ENCODE peak calls at places on chromosome 19, in four cellular contexts. One of them, this sample, is unnamed.
A peak's percentile ranks its signal among the peaks of the same experiment; 100 is the strongest.

GRCh38 chr19:48553676-48554384 is 1.9 kb downstream of the SULT2B1 start:
- DNase-seq in caudate nucleus: no peak
- DNase-seq in tibial artery: peak; percentile 27
- DNase-seq in GM23248: peak; percentile 79
- DNase-seq in this sample: no peak

GRCh38 chr19:52570005-52570861 is at the start of gene ZNF701:
- DNase-seq in caudate nucleus: peak; percentile 81
- DNase-seq in tibial artery: peak; percentile 95
- DNase-seq in GM23248: peak; percentile 95
- DNase-seq in this sample: peak; percentile 84

GRCh38 chr19:29965529-29965928 is 23.5 kb downstream of the URI1 start:
- DNase-seq in caudate nucleus: no peak
- DNase-seq in tibial artery: no peak
- DNase-seq in GM23248: peak; percentile 80
- DNase-seq in this sample: no peak

GRCh38 chr19:35607661-35608060 is 4.9 kb upstream of the HAUS5 start:
- DNase-seq in caudate nucleus: no peak
- DNase-seq in tibial artery: no peak
- DNase-seq in GM23248: no peak
- DNase-seq in this sample: no peak

GRCh38 chr19:41511628-41512027 is 64.3 kb upstream of the CEACAM21 start:
- DNase-seq in caudate nucleus: no peak
- DNase-seq in tibial artery: no peak
- DNase-seq in GM23248: no peak
- DNase-seq in this sample: no peak

GRCh38 chr19:30745476-30745985 is 373.3 kb downstream of the ZNF536 start:
- DNase-seq in caudate nucleus: no peak
- DNase-seq in tibial artery: no peak
- DNase-seq in GM23248: no peak
- DNase-seq in this sample: no peak

GRCh38 chr19:6105444-6105843 is 4.9 kb downstream of the RFX2 start:
- DNase-seq in caudate nucleus: no peak
- DNase-seq in tibial artery: no peak
- DNase-seq in GM23248: no peak
- DNase-seq in this sample: no peak

GRCh38 chr19:48780684-48781391 is 25.5 kb downstream of the FGF21 start:
- DNase-seq in caudate nucleus: no peak
- DNase-seq in tibial artery: no peak
- DNase-seq in GM23248: peak; percentile 34
- DNase-seq in this sample: no peak

GRCh38 chr19:30428281-30428680 is 56.1 kb downstream of the ZNF536 start:
- DNase-seq in caudate nucleus: no peak
- DNase-seq in tibial artery: no peak
- DNase-seq in GM23248: no peak
- DNase-seq in this sample: no peak

GRCh38 chr19:48991823-48992570 is 1.1 kb downstream of the GYS1 start:
- DNase-seq in caudate nucleus: no peak
- DNase-seq in tibial artery: peak; percentile 85
- DNase-seq in GM23248: peak; percentile 92
- DNase-seq in this sample: no peak

GRCh38 chr19:17761148-17761547 is 9.9 kb downstream of the FCHO1 start:
- DNase-seq in caudate nucleus: no peak
- DNase-seq in tibial artery: no peak
- DNase-seq in GM23248: no peak
- DNase-seq in this sample: no peak

GRCh38 chr19:39823693-39824092 is 10.3 kb downstream of the DYRK1B start:
- DNase-seq in caudate nucleus: no peak
- DNase-seq in tibial artery: no peak
- DNase-seq in GM23248: peak; percentile 18
- DNase-seq in this sample: no peak

GRCh38 chr19:56660381-56661105 is 11.0 kb downstream of the ZNF835 start:
- DNase-seq in caudate nucleus: no peak
- DNase-seq in tibial artery: no peak
- DNase-seq in GM23248: no peak
- DNase-seq in this sample: no peak

GRCh38 chr19:49554701-49555181 is 25.6 kb downstream of the NOSIP start:
- DNase-seq in caudate nucleus: no peak
- DNase-seq in tibial artery: no peak
- DNase-seq in GM23248: peak; percentile 43
- DNase-seq in this sample: no peak

GRCh38 chr19:41327499-41328156 is 17.7 kb downstream of the CCDC97 start:
- DNase-seq in caudate nucleus: no peak
- DNase-seq in tibial artery: peak; percentile 73
- DNase-seq in GM23248: peak; percentile 53
- DNase-seq in this sample: no peak

GRCh38 chr19:17473041-17473440 is 2.7 kb downstream of the SLC27A1 start:
- DNase-seq in caudate nucleus: no peak
- DNase-seq in tibial artery: no peak
- DNase-seq in GM23248: peak; percentile 88
- DNase-seq in this sample: no peak

GRCh38 chr19:35126624-35126959 is 8.3 kb downstream of the LGI4 start:
- DNase-seq in caudate nucleus: no peak
- DNase-seq in tibial artery: peak; percentile 29
- DNase-seq in GM23248: no peak
- DNase-seq in this sample: peak; percentile 72

GRCh38 chr19:5803752-5804515 is 933 bp upstream of the NRTN start:
- DNase-seq in caudate nucleus: no peak
- DNase-seq in tibial artery: peak; percentile 73
- DNase-seq in GM23248: peak; percentile 89
- DNase-seq in this sample: peak; percentile 66

GRCh38 chr19:55056827-55057226 is 6.1 kb downstream of the RDH13 start:
- DNase-seq in caudate nucleus: no peak
- DNase-seq in tibial artery: no peak
- DNase-seq in GM23248: no peak
- DNase-seq in this sample: no peak

GRCh38 chr19:10339380-10339960 is at the start of gene ICAM3:
- DNase-seq in caudate nucleus: no peak
- DNase-seq in tibial artery: no peak
- DNase-seq in GM23248: no peak
- DNase-seq in this sample: no peak

GRCh38 chr19:53037101-53038097 is 7.1 kb upstream of the ERVV-2 start:
- DNase-seq in caudate nucleus: no peak
- DNase-seq in tibial artery: no peak
- DNase-seq in GM23248: peak; percentile 87
- DNase-seq in this sample: no peak

GRCh38 chr19:54208784-54209057 is 8.1 kb downstream of the RPS9 start:
- DNase-seq in caudate nucleus: no peak
- DNase-seq in tibial artery: no peak
- DNase-seq in GM23248: no peak
- DNase-seq in this sample: no peak

GRCh38 chr19:33302175-33302973 is at the start of gene CEBPA:
- DNase-seq in caudate nucleus: no peak
- DNase-seq in tibial artery: peak; percentile 61
- DNase-seq in GM23248: peak; percentile 93
- DNase-seq in this sample: peak; percentile 40

GRCh38 chr19:11377237-11377636 is 2.8 kb downstream of the SWSAP1 start:
- DNase-seq in caudate nucleus: no peak
- DNase-seq in tibial artery: peak; percentile 63
- DNase-seq in GM23248: peak; percentile 87
- DNase-seq in this sample: peak; percentile 13

GRCh38 chr19:56076413-56076998 is 44.6 kb downstream of the ZNF787 start:
- DNase-seq in caudate nucleus: no peak
- DNase-seq in tibial artery: peak; percentile 69
- DNase-seq in GM23248: peak; percentile 72
- DNase-seq in this sample: no peak

GRCh38 chr19:29842471-29843179 is 30.8 kb downstream of the CCNE1 start:
- DNase-seq in caudate nucleus: no peak
- DNase-seq in tibial artery: no peak
- DNase-seq in GM23248: peak; percentile 29
- DNase-seq in this sample: no peak

GRCh38 chr19:38709671-38710415 is 34.4 kb downstream of the CAPN12 start:
- DNase-seq in caudate nucleus: no peak
- DNase-seq in tibial artery: no peak
- DNase-seq in GM23248: no peak
- DNase-seq in this sample: no peak
- H3K27ac ChIP-seq in caudate nucleus: peak overlapping the region; percentile 82
- H3K27ac ChIP-seq in tibial artery: peak overlapping the region; percentile 91
- H3K27ac ChIP-seq in GM23248: no peak overlapping the region
- H3K27ac ChIP-seq in this sample: peak overlapping the region; percentile 86

DNA sequence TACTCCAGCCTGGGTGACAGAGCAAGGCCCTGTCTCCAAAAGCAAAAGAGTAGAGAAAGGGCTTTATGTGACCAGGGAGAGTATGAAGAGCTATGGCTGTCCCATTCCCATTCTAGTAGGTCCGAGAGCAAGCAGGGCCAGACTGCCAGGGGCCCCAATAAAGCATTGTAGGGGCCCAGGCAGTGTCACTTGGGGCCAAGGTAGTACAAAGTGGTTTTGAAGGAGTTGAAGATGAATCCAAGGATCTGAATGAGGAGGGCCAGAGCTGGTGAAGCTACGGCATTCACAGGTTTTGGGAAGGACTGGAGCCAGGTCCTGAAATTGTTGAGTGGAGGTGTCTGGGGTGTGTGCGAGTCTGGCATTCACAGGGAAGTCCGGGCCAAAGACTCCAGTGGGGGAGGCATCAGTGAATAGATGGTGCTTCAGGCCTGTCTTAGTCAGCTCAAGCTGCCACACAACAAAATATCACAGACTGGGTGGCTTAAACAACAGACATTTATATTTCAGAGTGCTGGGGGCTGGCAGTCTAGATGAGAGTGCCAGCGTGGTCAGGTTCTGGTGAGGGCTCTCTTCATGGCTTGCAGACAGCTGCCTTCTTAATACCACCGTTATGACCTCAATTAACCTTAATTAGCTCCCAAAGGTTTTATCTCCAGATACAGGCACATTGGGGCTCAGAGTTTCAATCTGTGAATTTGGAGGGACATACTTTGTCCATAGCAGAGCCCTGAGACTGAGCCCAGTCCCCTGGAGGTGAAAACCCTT is 9.9 kb downstream of the NACC1 start:
- DNase-seq in caudate nucleus: no peak
- DNase-seq in tibial artery: no peak
- DNase-seq in GM23248: no peak
- DNase-seq in this sample: no peak
- H3K27ac ChIP-seq in caudate nucleus: no peak overlapping the region
- H3K27ac ChIP-seq in tibial artery: no peak overlapping the region
- H3K27ac ChIP-seq in GM23248: peak overlapping the region; percentile 8
- H3K27ac ChIP-seq in this sample: no peak overlapping the region

GRCh38 chr19:7142771-7143170 is 73.3 kb downstream of the ZNF557 start:
- DNase-seq in caudate nucleus: no peak
- DNase-seq in tibial artery: no peak
- DNase-seq in GM23248: no peak
- DNase-seq in this sample: no peak
- H3K27ac ChIP-seq in caudate nucleus: no peak overlapping the region
- H3K27ac ChIP-seq in tibial artery: no peak overlapping the region
- H3K27ac ChIP-seq in GM23248: no peak overlapping the region
- H3K27ac ChIP-seq in this sample: no peak overlapping the region

DNA sequence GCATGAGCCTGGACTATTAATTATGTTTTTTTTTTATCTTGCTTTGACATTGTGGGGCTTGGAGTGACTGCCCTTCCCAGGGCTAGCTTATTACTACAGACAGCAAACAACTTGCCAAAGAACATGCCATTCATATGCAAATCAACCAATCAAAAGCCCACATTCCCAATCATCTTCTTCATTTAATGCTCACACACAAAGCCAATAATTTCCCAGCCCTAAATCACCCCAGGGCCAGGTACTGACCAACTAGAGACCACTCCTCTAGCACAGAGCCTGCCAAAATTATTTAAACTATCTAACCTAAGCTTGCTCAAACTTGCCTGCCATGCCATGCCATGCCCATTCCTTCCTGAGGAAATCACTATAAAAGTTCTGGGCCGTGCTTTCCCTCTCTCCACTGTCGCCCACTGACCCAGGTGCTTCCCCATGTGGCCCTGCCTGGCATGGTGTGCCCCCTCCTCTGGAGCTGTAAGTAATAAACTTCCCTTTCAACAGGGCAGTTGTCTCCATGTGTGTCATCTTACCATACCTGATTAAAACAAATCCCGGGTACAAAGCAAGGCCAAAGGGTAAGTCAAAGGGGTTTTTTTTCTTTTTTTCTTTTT is 15.7 kb downstream of the PBX4 start:
- DNase-seq in caudate nucleus: no peak
- DNase-seq in tibial artery: no peak
- DNase-seq in GM23248: no peak
- DNase-seq in this sample: no peak
- H3K27ac ChIP-seq in caudate nucleus: no peak overlapping the region
- H3K27ac ChIP-seq in tibial artery: no peak overlapping the region
- H3K27ac ChIP-seq in GM23248: no peak overlapping the region
- H3K27ac ChIP-seq in this sample: no peak overlapping the region

DNA sequence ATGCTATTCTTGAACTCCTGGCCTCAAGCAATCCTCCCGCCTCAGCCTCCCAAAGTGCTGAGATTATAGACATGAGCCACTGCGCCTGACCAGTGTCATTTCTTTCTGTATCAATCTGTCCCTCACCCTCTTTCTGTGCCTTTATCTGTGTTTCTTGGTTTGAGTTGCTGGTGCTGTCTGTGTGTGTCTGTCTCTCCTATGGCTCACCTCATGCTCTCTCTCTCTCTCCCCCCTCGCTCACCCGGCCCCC is 9.9 kb downstream of the IRF2BP1 start:
- DNase-seq in caudate nucleus: no peak
- DNase-seq in tibial artery: no peak
- DNase-seq in GM23248: peak; percentile 18
- DNase-seq in this sample: no peak
- H3K27ac ChIP-seq in caudate nucleus: no peak overlapping the region
- H3K27ac ChIP-seq in tibial artery: peak overlapping the region; percentile 58
- H3K27ac ChIP-seq in GM23248: no peak overlapping the region
- H3K27ac ChIP-seq in this sample: no peak overlapping the region